ENCODE peak calls at places on chromosome 17, in four cellular contexts. One of them, this sample, is unnamed.

GRCh38 chr17:15185625-15185991 is 79.5 kb downstream of the PMP22 start:
- DNase-seq in K562: no peak
- DNase-seq in H1: no peak
- DNase-seq in GM12878: no peak
- DNase-seq in this sample: no peak

GRCh38 chr17:74870512-74870911 is 2.3 kb downstream of the FDXR start:
- DNase-seq in K562: no peak
- DNase-seq in H1: no peak
- DNase-seq in GM12878: no peak
- DNase-seq in this sample: peak

GRCh38 chr17:76726231-76726765 is at the start of gene JMJD6:
- DNase-seq in K562: peak
- DNase-seq in H1: peak
- DNase-seq in GM12878: peak
- DNase-seq in this sample: peak

GRCh38 chr17:16428098-16428882 is 12.9 kb downstream of the TRPV2 start:
- DNase-seq in K562: peak
- DNase-seq in H1: peak
- DNase-seq in GM12878: no peak
- DNase-seq in this sample: peak

GRCh38 chr17:5745091-5745820 is 160.9 kb upstream of the NLRP1 start:
- DNase-seq in K562: no peak
- DNase-seq in H1: no peak
- DNase-seq in GM12878: no peak
- DNase-seq in this sample: no peak

GRCh38 chr17:50993544-50993943 is 127.1 kb downstream of the SPAG9 start:
- DNase-seq in K562: no peak
- DNase-seq in H1: no peak
- DNase-seq in GM12878: no peak
- DNase-seq in this sample: no peak

GRCh38 chr17:68431661-68432071 is 25.6 kb downstream of the WIPI1 start:
- DNase-seq in K562: peak
- DNase-seq in H1: peak
- DNase-seq in GM12878: no peak
- DNase-seq in this sample: peak

GRCh38 chr17:50533185-50533584 is 650 bp downstream of the EPN3 start:
- DNase-seq in K562: no peak
- DNase-seq in H1: peak
- DNase-seq in GM12878: no peak
- DNase-seq in this sample: no peak

GRCh38 chr17:28405632-28406477 is at the start of gene SLC46A1:
- DNase-seq in K562: peak
- DNase-seq in H1: peak
- DNase-seq in GM12878: no peak
- DNase-seq in this sample: peak

GRCh38 chr17:43398724-43399595 is at the start of gene ARL4D:
- DNase-seq in K562: peak
- DNase-seq in H1: peak
- DNase-seq in GM12878: no peak
- DNase-seq in this sample: peak

GRCh38 chr17:4986403-4986802 is 1.1 kb downstream of the CAMTA2 start:
- DNase-seq in K562: no peak
- DNase-seq in H1: no peak
- DNase-seq in GM12878: no peak
- DNase-seq in this sample: no peak

GRCh38 chr17:50297407-50297865 is 23.2 kb downstream of the TMEM92 start:
- DNase-seq in K562: peak
- DNase-seq in H1: peak
- DNase-seq in GM12878: no peak
- DNase-seq in this sample: peak

GRCh38 chr17:73430165-73430680 is 118.4 kb upstream of the CDC42EP4 start:
- DNase-seq in K562: no peak
- DNase-seq in H1: no peak
- DNase-seq in GM12878: no peak
- DNase-seq in this sample: no peak

GRCh38 chr17:73427198-73427597 is 115.4 kb upstream of the CDC42EP4 start:
- DNase-seq in K562: no peak
- DNase-seq in H1: no peak
- DNase-seq in GM12878: no peak
- DNase-seq in this sample: peak

GRCh38 chr17:73430848-73431247 is 119.0 kb upstream of the CDC42EP4 start:
- DNase-seq in K562: no peak
- DNase-seq in H1: no peak
- DNase-seq in GM12878: no peak
- DNase-seq in this sample: no peak

GRCh38 chr17:73431401-73432205 is 119.8 kb upstream of the CDC42EP4 start:
- DNase-seq in K562: no peak
- DNase-seq in H1: no peak
- DNase-seq in GM12878: no peak
- DNase-seq in this sample: no peak

GRCh38 chr17:73429440-73430164 is 117.8 kb upstream of the CDC42EP4 start:
- DNase-seq in K562: peak
- DNase-seq in H1: peak
- DNase-seq in GM12878: peak
- DNase-seq in this sample: peak
- TF ChIP-seq BRCA1 in K562: no peak
- TF ChIP-seq BRCA1 in H1: no peak
- TF ChIP-seq BRCA1 in GM12878: no peak
- TF ChIP-seq BRCA1 in this sample: no peak

GRCh38 chr17:69732272-69732671 is 317.8 kb downstream of the MAP2K6 start:
- DNase-seq in K562: no peak
- DNase-seq in H1: no peak
- DNase-seq in GM12878: no peak
- DNase-seq in this sample: no peak

GRCh38 chr17:69733171-69734014 is 318.9 kb downstream of the MAP2K6 start:
- DNase-seq in K562: no peak
- DNase-seq in H1: no peak
- DNase-seq in GM12878: no peak
- DNase-seq in this sample: no peak

GRCh38 chr17:69728816-69729215 is 314.3 kb downstream of the MAP2K6 start:
- DNase-seq in K562: no peak
- DNase-seq in H1: no peak
- DNase-seq in GM12878: no peak
- DNase-seq in this sample: no peak

GRCh38 chr17:69734656-69735055 is 320.2 kb downstream of the MAP2K6 start:
- DNase-seq in K562: no peak
- DNase-seq in H1: no peak
- DNase-seq in GM12878: no peak
- DNase-seq in this sample: no peak

GRCh38 chr17:69729937-69730336 is 315.4 kb downstream of the MAP2K6 start:
- DNase-seq in K562: no peak
- DNase-seq in H1: no peak
- DNase-seq in GM12878: no peak
- DNase-seq in this sample: no peak
- TF ChIP-seq BRCA1 in K562: no peak
- TF ChIP-seq BRCA1 in H1: no peak
- TF ChIP-seq BRCA1 in GM12878: no peak
- TF ChIP-seq BRCA1 in this sample: no peak

DNA sequence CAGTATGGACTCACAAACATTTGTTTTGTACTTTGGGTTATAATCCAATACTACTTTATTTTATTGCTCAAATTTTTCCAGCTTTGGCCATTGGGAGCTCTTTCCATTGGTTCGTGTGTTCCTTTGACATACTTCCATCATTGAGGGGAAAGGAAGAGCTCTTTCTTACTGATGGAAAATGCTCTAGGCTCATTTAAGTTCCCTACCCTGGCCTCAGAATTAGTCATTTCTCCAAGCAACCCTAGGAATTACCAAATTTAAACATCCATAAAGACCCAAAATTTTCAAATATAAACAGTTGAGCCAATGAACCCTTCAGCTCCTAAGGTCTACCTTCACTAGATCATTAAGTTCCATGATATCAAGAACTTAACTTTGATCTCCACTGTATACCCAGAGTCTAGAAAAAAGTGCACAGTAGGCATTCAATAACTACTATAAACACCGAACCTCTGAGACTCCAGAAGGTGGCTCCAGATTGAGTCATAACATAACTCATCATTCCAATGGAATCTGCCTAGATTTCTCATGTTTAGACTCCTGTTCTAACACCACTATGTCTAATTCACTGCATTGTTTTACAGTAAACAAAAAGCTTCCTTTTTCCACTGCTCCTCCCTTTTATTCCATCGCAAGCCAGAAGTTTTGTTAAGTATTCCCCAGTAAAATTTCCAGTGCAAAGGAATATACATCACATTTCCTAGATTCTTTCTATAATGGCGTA is 39.0 kb downstream of the SMURF2 start:
- DNase-seq in K562: no peak
- DNase-seq in H1: no peak
- DNase-seq in GM12878: no peak
- DNase-seq in this sample: peak
- TF ChIP-seq BRCA1 in K562: no peak
- TF ChIP-seq BRCA1 in H1: no peak
- TF ChIP-seq BRCA1 in GM12878: no peak
- TF ChIP-seq BRCA1 in this sample: no peak

GRCh38 chr17:37017355-37017754 is 68.6 kb downstream of the AATF start:
- DNase-seq in K562: no peak
- DNase-seq in H1: no peak
- DNase-seq in GM12878: no peak
- DNase-seq in this sample: no peak
- TF ChIP-seq BRCA1 in K562: no peak
- TF ChIP-seq BRCA1 in H1: no peak
- TF ChIP-seq BRCA1 in GM12878: no peak
- TF ChIP-seq BRCA1 in this sample: no peak

GRCh38 chr17:35371934-35372333 is 1.5 kb downstream of the SLFN11 start:
- DNase-seq in K562: no peak
- DNase-seq in H1: no peak
- DNase-seq in GM12878: no peak
- DNase-seq in this sample: no peak

GRCh38 chr17:35373984-35374765 is 754 bp upstream of the SLFN11 start:
- DNase-seq in K562: no peak
- DNase-seq in H1: peak
- DNase-seq in GM12878: no peak
- DNase-seq in this sample: no peak

GRCh38 chr17:35373532-35373983 is at the start of gene SLFN11:
- DNase-seq in K562: no peak
- DNase-seq in H1: peak
- DNase-seq in GM12878: peak
- DNase-seq in this sample: no peak

GRCh38 chr17:35374766-35375344 is 1.4 kb upstream of the SLFN11 start:
- DNase-seq in K562: no peak
- DNase-seq in H1: no peak
- DNase-seq in GM12878: peak
- DNase-seq in this sample: no peak

DNA sequence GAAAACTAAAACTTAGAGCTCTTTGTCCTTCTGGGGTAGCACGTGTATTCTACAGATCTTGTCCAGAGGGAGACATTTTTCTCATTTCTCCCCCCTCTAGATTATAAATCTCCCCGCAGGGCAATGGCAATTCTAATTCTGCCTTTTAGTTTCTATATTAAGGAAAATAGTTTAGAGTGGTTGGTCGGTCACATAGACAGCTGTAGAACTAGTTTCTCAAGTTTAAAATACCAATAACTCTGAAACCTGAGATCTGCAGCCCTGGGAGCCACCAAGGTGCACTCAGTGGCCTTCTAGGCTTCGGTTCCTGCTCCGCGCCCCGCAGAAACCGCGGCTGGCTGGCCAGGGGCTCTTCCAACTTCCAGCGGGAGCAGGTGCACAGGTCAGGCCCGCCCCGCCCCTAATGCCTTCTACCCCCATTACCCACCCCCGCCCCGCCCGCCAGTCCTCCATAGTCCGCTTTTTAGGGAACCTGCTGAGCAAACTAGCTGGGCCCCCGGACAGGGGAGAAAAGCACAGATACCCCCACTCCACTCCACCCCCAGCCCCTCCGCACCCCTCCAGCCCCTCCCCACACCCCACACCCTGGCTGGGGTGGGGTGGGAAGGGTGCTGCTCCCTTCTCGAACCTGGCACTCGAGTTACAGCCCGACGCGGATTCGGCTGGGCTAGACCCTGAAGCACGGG is 432 bp downstream of the SLFN11 start:
- DNase-seq in K562: peak
- DNase-seq in H1: no peak
- DNase-seq in GM12878: no peak
- DNase-seq in this sample: no peak
- TF ChIP-seq BRCA1 in K562: no peak
- TF ChIP-seq BRCA1 in H1: no peak
- TF ChIP-seq BRCA1 in GM12878: no peak
- TF ChIP-seq BRCA1 in this sample: no peak

GRCh38 chr17:78111727-78112507 is 16.6 kb downstream of the TMC6 start:
- DNase-seq in K562: no peak
- DNase-seq in H1: no peak
- DNase-seq in GM12878: no peak
- DNase-seq in this sample: no peak

GRCh38 chr17:78114831-78115723 is 13.5 kb downstream of the TMC6 start:
- DNase-seq in K562: no peak
- DNase-seq in H1: no peak
- DNase-seq in GM12878: no peak
- DNase-seq in this sample: no peak

GRCh38 chr17:78111012-78111726 is 17.4 kb downstream of the TMC6 start:
- DNase-seq in K562: no peak
- DNase-seq in H1: no peak
- DNase-seq in GM12878: no peak
- DNase-seq in this sample: no peak

GRCh38 chr17:78113804-78114785 is 14.5 kb downstream of the TMC6 start:
- DNase-seq in K562: no peak
- DNase-seq in H1: no peak
- DNase-seq in GM12878: no peak
- DNase-seq in this sample: no peak

GRCh38 chr17:78112508-78113471 is 15.8 kb downstream of the TMC6 start:
- DNase-seq in K562: peak
- DNase-seq in H1: peak
- DNase-seq in GM12878: no peak
- DNase-seq in this sample: peak
- TF ChIP-seq BRCA1 in K562: no peak
- TF ChIP-seq BRCA1 in H1: no peak
- TF ChIP-seq BRCA1 in GM12878: no peak
- TF ChIP-seq BRCA1 in this sample: no peak

DNA sequence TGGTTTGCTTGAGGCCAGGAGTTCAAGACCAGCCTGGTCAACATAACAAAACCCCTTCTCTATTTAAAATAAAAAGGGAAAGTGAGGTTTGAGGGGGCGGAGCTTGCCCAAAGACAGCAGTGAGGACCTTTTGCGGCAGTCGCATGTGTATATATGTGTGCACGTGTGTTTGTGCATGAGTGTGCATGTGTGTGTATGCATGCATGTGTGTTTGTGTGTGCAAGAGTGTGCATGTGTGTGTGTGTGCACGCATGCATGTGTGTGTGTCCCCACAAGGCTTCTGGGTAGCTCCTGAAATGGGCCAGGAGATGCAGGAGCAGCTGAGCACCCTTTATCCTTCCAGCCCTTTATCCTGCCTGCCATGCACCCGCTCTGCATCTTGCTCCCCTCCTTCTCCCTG is 9.0 kb downstream of the RHBDL3 start:
- DNase-seq in K562: no peak
- DNase-seq in H1: no peak
- DNase-seq in GM12878: no peak
- DNase-seq in this sample: no peak
- TF ChIP-seq BRCA1 in K562: no peak
- TF ChIP-seq BRCA1 in H1: no peak
- TF ChIP-seq BRCA1 in GM12878: no peak
- TF ChIP-seq BRCA1 in this sample: no peak

This sample was measured in HepG2.